ENCODE peak calls at places on chromosomes 6 and 20, in nine cellular contexts. I is DMS153, O is amygdala, R is T-helper 2 cell, B is ureter, A is NCI-H2029, U is breast epithelium, Y is Right ventricle myocardium superior, N is progenitor cell of endocrine pancreas. X is an unnamed sample.

GRCh38 chr6:53850527-53850926 is 55.7 kb downstream of the LRRC1 start:
- DNase-seq in I (no peak), O (no peak), R (no peak), B (no peak), A (no peak), U (no peak), Y (no peak), N (no peak), X (peak; percentile 92)

GRCh38 chr6:42403415-42403814 is 48.3 kb downstream of the TRERF1 start:
- DNase-seq in I (no peak), O (no peak), R (no peak), B (no peak), A (no peak), U (no peak), Y (no peak), N (no peak), X (no peak)

GRCh38 chr6:133129556-133129955 is 111.6 kb upstream of the EYA4 start:
- DNase-seq in I (no peak), O (no peak), R (no peak), B (no peak), A (no peak), U (no peak), Y (no peak), N (no peak), X (no peak)

GRCh38 chr6:168908166-168908565 is 345.5 kb downstream of the THBS2 start:
- DNase-seq in I (no peak), O (no peak), R (no peak), B (no peak), A (no peak), U (no peak), Y (no peak), N (no peak), X (no peak)

GRCh38 chr6:121791396-121792315 is 356.2 kb downstream of the GJA1 start:
- DNase-seq in I (no peak), O (no peak), R (no peak), B (no peak), A (no peak), U (no peak), Y (no peak), N (no peak), X (no peak)

GRCh38 chr6:160088774-160089533 is 32.7 kb upstream of the SLC22A1 start:
- DNase-seq in I (no peak), O (no peak), R (no peak), B (no peak), A (no peak), U (no peak), Y (no peak), N (no peak), X (no peak)

GRCh38 chr6:81515562-81516453 is 236.7 kb downstream of the TENT5A start:
- DNase-seq in I (no peak), O (no peak), R (no peak), B (no peak), A (no peak), U (no peak), Y (no peak), N (no peak), X (no peak)

GRCh38 chr20:25295386-25296093 is 47.7 kb downstream of the PYGB start:
- DNase-seq in I (no peak), O (no peak), R (no peak), B (peak; percentile 65), A (no peak), U (peak; percentile 61), Y (peak; percentile 78), N (no peak), X (no peak)

GRCh38 chr20:56987992-56988391 is 278.4 kb downstream of the BMP7 start:
- DNase-seq in I (no peak), O (no peak), R (no peak), B (no peak), A (no peak), U (no peak), Y (no peak), N (no peak), X (no peak)

GRCh38 chr20:17803765-17804164 is 104.0 kb downstream of the BANF2 start:
- DNase-seq in I (no peak), O (no peak), R (no peak), B (no peak), A (no peak), U (no peak), Y (no peak), N (no peak), X (no peak)

GRCh38 chr6:42292002-42292735 is 74.5 kb upstream of the MRPS10 start:
- DNase-seq in I (no peak), O (no peak), R (no peak), B (no peak), A (no peak), U (no peak), Y (no peak), N (no peak), X (no peak)

GRCh38 chr20:62760536-62761057 is 35.7 kb upstream of the MRGBP start:
- DNase-seq in I (no peak), O (no peak), R (no peak), B (no peak), A (no peak), U (no peak), Y (peak; percentile 23), N (no peak), X (no peak)

GRCh38 chr6:96164802-96165201 is 149.0 kb downstream of the FUT9 start:
- DNase-seq in I (no peak), O (no peak), R (no peak), B (no peak), A (no peak), U (no peak), Y (no peak), N (no peak), X (no peak)

GRCh38 chr6:153698001-153698400 is 341.0 kb upstream of the OPRM1 start:
- DNase-seq in I (no peak), O (no peak), R (no peak), B (no peak), A (no peak), U (no peak), Y (no peak), N (no peak), X (no peak)

GRCh38 chr6:44397424-44398169 is 10.1 kb downstream of the CDC5L start:
- DNase-seq in I (no peak), O (no peak), R (no peak), B (no peak), A (no peak), U (no peak), Y (no peak), N (no peak), X (no peak)

GRCh38 chr6:90237350-90237990 is 59.2 kb downstream of the BACH2 start:
- DNase-seq in I (no peak), O (no peak), R (no peak), B (no peak), A (no peak), U (no peak), Y (no peak), N (no peak), X (no peak)

GRCh38 chr6:81451787-81452186 is 300.7 kb downstream of the TENT5A start:
- DNase-seq in I (peak; percentile 96), O (no peak), R (no peak), B (no peak), A (peak; percentile 82), U (no peak), Y (no peak), N (no peak), X (no peak)

GRCh38 chr20:21156266-21156665 is 30.4 kb downstream of the KIZ start:
- DNase-seq in I (no peak), O (no peak), R (no peak), B (no peak), A (no peak), U (no peak), Y (no peak), N (no peak), X (no peak)

X was measured in HAP-1.